ENCODE peak calls at places on chromosomes 2 and 18, in four cellular contexts. N is HepG2, K is K562, W is GM12878. P is an unnamed sample.

GRCh38 chr18:23529597-23529996 is 26.3 kb downstream of the RMC1 start:
- DNase-seq in N (no peak), K (peak; percentile 71), W (no peak), P (no peak)

GRCh38 chr2:10036095-10036879 is 7.1 kb upstream of the KLF11 start:
- DNase-seq in N (no peak), K (no peak), W (no peak), P (peak; percentile 32)

GRCh38 chr2:174764281-174765063 is at the start of gene CHRNA1:
- DNase-seq in N (no peak), K (no peak), W (no peak), P (no peak)

GRCh38 chr2:19033240-19033639 is 325.2 kb downstream of the OSR1 start:
- DNase-seq in N (no peak), K (no peak), W (no peak), P (no peak)

GRCh38 chr2:150255528-150255927 is 231.9 kb downstream of the RND3 start:
- DNase-seq in N (no peak), K (no peak), W (no peak), P (no peak)

GRCh38 chr2:85541753-85542457 is 2.9 kb downstream of the MAT2A start:
- DNase-seq in N (no peak), K (no peak), W (no peak), P (no peak)

GRCh38 chr2:234422242-234422641 is 74.6 kb downstream of the ARL4C start:
- DNase-seq in N (peak; percentile 74), K (no peak), W (no peak), P (no peak)

GRCh38 chr2:10444463-10444862 is 3.7 kb downstream of the ODC1 start:
- DNase-seq in N (no peak), K (no peak), W (peak; percentile 33), P (no peak)

GRCh38 chr2:135925571-135925970 is 49.3 kb upstream of the MCM6 start:
- DNase-seq in N (no peak), K (no peak), W (no peak), P (no peak)

GRCh38 chr2:67322361-67323001 is 74.7 kb upstream of the ETAA1 start:
- DNase-seq in N (peak; percentile 65), K (no peak), W (no peak), P (peak; percentile 72)

GRCh38 chr18:23165271-23165670 is 30.0 kb downstream of the CABLES1 start:
- DNase-seq in N (no peak), K (no peak), W (no peak), P (no peak)

GRCh38 chr18:10322408-10322807 is 132.0 kb upstream of the APCDD1 start:
- DNase-seq in N (no peak), K (no peak), W (no peak), P (no peak)

GRCh38 chr2:20698916-20699613 is 32.1 kb downstream of the GDF7 start:
- DNase-seq in N (no peak), K (no peak), W (no peak), P (no peak)

GRCh38 chr18:3985664-3986063 is 469.4 kb downstream of the DLGAP1 start:
- DNase-seq in N (no peak), K (no peak), W (no peak), P (no peak)

GRCh38 chr2:204160991-204161390 is 224.4 kb downstream of the ICOS start:
- DNase-seq in N (no peak), K (no peak), W (no peak), P (no peak)

GRCh38 chr2:19504400-19505198 is 146.2 kb upstream of the OSR1 start:
- DNase-seq in N (peak; percentile 96), K (no peak), W (no peak), P (no peak)

GRCh38 chr2:10584242-10584753 is 105.5 kb downstream of the NOL10 start:
- DNase-seq in N (peak; percentile 67), K (no peak), W (no peak), P (no peak)

GRCh38 chr18:3704556-3705162 is 254.7 kb downstream of the TGIF1 start:
- DNase-seq in N (no peak), K (no peak), W (no peak), P (no peak)

GRCh38 chr2:54409752-54410151 is 46.4 kb upstream of the SPTBN1 start:
- DNase-seq in N (no peak), K (no peak), W (no peak), P (peak; percentile 52)

GRCh38 chr2:37672104-37672869 is 845 bp upstream of the CDC42EP3 start:
- DNase-seq in N (peak; percentile 34), K (peak; percentile 58), W (no peak), P (peak; percentile 96)

GRCh38 chr2:1454346-1454745 is 41.1 kb downstream of the TPO start:
- DNase-seq in N (no peak), K (no peak), W (no peak), P (no peak)

GRCh38 chr2:101692037-101692436 is 5.5 kb upstream of the MAP4K4 start:
- DNase-seq in N (no peak), K (no peak), W (no peak), P (no peak)

DNA sequence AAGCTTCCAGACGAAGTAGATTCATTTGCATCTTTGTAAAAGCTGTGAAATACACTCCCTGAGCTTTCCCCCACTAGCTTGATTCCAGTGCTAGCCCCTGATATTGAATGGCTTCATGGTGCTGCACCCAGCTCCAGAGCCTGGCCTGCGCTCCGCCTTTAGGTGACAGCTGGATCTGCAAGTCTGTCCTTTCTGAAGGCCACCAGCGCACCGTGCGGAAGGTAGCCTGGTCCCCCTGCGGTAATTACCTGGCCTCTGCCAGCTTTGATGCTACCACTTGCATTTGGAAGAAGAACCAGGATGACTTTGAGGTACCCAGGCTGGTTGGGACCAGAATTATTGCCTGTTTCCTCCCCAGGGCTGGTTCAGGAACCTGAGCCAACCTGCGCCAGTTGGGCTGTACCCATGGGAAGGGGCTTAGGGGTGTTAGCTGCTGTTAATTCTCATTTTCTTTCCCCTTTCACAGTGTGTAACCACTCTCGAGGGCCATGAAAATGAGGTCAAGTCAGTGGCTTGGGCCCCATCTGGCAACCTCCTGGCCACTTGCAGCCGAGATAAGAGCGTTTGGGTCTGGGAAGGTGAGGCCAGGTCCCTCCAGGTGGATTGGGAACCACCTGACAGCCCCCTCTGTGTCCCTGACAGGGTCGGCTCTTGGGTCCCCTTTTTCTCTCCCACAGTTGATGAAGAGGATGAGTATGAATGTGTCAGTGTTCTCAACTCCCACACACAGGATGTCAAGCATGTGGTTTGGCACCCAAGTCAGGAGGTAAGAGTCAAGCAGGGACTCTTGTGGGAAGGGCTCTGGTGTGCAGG is 1.3 kb downstream of the CIAO1 start:
- DNase-seq in N (peak; percentile 73), K (peak; percentile 46), W (no peak), P (peak; percentile 72)
- H3K27ac ChIP-seq in N (peak overlapping the region; percentile 83), K (no peak overlapping the region), W (peak overlapping the region; percentile 79), P (no peak overlapping the region)

DNA sequence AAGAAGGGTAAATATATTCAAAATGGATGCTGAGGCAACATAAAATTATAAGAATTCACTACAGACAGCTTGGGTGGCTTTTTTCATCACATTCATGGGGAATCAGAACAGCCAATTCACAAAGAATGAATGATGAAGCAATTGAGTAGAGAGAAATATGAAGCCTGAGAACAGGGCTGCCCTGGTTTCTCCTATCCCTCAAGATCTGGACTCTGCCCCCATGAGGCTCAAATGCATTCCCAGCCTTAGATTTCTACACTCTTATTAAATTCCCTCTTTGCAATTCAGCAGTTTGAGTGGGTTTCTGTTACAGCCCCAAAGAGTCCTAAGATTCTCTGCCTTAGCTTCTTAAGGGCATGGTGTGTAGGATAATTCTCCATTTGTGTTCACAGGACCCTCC is 172.5 kb downstream of the MAIP1 start:
- DNase-seq in N (peak; percentile 68), K (no peak), W (no peak), P (no peak)
- TF ChIP-seq JUNB in N (no peak), K (no peak), W (no peak), P (no peak)

DNA sequence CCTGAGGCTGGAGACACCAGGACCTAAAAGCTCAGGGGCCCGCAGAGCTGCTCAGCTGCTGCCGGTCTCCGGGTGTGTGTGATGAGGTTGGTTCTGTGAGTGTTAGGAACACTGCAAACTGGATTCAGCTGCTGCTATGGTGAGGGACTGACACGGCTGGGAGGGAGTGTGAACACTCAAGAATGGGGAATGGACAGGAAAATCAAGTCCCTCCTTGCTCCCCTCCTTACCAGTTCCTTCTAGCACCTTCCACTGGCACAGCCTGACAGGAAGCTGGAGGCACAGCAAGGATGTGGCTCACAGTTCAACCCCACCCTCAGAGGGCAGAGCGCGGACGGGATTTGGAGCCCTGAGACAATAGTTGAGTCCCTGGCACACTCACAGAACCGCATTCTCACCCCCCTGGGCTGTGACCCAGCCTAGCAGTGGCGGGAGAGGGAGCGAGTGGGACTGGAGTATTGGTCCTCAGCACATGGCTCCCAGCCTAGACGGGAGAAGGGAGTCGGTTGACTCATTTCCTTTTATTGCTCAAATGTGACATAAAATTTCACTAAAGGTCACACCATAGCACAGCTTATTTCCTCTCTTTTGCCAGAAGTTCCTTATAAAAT is 42.5 kb downstream of the LRRC30 start:
- DNase-seq in N (no peak), K (no peak), W (no peak), P (no peak)
- TF ChIP-seq CREB1 in N (no peak), K (no peak), W (no peak), P (no peak)

DNA sequence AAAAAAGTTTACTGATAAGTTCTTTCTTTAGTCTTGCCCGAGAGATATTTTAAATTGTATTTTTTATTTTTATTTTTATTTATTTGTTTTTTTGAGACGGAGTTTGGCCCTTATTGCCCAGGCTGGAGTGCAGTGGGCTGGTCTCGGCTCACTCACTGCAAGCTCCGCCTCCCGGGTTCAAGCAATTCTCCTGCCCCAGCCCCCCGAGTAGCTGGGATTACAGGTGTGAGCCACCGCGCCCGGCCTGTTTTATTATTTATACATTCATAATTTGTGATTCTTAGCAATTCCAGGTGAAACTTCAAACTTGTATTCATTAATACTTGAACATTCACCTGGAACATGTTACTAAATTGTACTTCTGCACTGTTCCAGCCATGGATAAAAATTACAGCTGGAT is 2.9 kb downstream of the CREB1 start:
- DNase-seq in N (no peak), K (no peak), W (no peak), P (no peak)
- H3K27ac ChIP-seq in N (no peak overlapping the region), K (peak overlapping the region; percentile 93), W (no peak overlapping the region), P (no peak overlapping the region)

GRCh38 chr2:42567806-42568429 is 514 bp upstream of the MTA3 start:
- DNase-seq in N (peak; percentile 40), K (no peak), W (peak; percentile 48), P (peak; percentile 89)

GRCh38 chr2:42568431-42569115 is at the start of gene MTA3:
- DNase-seq in N (peak; percentile 27), K (peak; percentile 86), W (no peak), P (peak; percentile 77)

GRCh38 chr2:42567389-42567788 is 1.0 kb upstream of the MTA3 start:
- DNase-seq in N (no peak), K (no peak), W (no peak), P (peak; percentile 24)

GRCh38 chr2:42569116-42569711 is 782 bp downstream of the MTA3 start:
- DNase-seq in N (peak; percentile 38), K (peak; percentile 67), W (no peak), P (peak; percentile 17)

DNA sequence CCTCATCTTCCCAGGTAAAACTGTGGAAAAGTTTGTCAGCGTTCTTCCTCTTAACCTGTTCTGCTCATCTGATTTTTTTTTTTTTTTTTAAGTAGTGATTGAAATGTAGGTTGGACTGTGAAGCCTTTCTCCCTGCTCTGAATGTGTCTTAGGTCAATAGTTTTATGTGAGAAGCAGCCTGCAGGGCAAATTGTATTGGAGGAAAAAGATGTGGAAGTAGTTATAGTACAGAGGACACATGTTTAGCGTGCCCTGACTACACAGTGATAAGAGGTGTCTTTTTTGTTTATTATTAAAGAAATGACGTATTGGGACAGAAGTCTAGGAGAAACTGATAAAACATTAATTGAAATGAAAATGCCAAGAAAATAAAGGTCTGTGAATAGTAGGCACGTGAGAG is 1.5 kb downstream of the MTA3 start:
- DNase-seq in N (no peak), K (no peak), W (no peak), P (no peak)
- TF ChIP-seq JUNB in N (no peak), K (no peak), W (no peak), P (no peak)

GRCh38 chr18:74451148-74451547 is 6.0 kb downstream of the DIPK1C start:
- DNase-seq in N (no peak), K (no peak), W (no peak), P (no peak)
- TF ChIP-seq CREB1 in N (no peak), K (no peak), W (no peak), P (no peak)

GRCh38 chr2:152431370-152432098 is 96.6 kb downstream of the FMNL2 start:
- DNase-seq in N (no peak), K (no peak), W (no peak), P (no peak)
- H3K27ac ChIP-seq in N (no peak overlapping the region), K (no peak overlapping the region), W (no peak overlapping the region), P (no peak overlapping the region)

P was measured in GM23338.